ENCODE peak calls at places on chromosomes 6 and 20, in five cellular contexts. F is DMS79; X is stimulated activated CD4-positive, alpha-beta T cell treated with anti-CD3 and anti-CD28 coated beads, Interleukin-12 subunit alpha, Interleukin-12 subunit beta, amount 100 ng/mL, for 4 hours; H is AG20443; Z is NCI-H1105 treated with DMSO at 0.1 percent for 48 hours. E is an unnamed sample.

GRCh38 chr6:145887969-145888368 is 73.4 kb upstream of the FBXO30 start:
- DNase-seq in H (no peak), Z (no peak), X (peak; percentile 4), F (no peak), E (no peak)

GRCh38 chr20:10002871-10003270 is 31.9 kb upstream of the ANKEF1 start:
- DNase-seq in Z (no peak), X (no peak), F (no peak), H (no peak), E (no peak)

GRCh38 chr20:20024942-20025341 is 7.8 kb downstream of the NAA20 start:
- DNase-seq in Z (no peak), F (no peak), X (no peak), H (no peak), E (no peak)

GRCh38 chr6:147905721-147906120 is 397.2 kb downstream of the SAMD5 start:
- DNase-seq in X (no peak), H (no peak), Z (no peak), F (no peak), E (no peak)

GRCh38 chr20:50038574-50038991 is 55.8 kb downstream of the SNAI1 start:
- DNase-seq in X (no peak), H (no peak), F (no peak), Z (peak; percentile 79), E (peak; percentile 7)

GRCh38 chr6:411402-412145 is 20.0 kb downstream of the IRF4 start:
- DNase-seq in X (no peak), Z (peak; percentile 9), H (no peak), F (no peak), E (no peak)

GRCh38 chr6:169415179-169415578 is 161.5 kb upstream of the THBS2 start:
- DNase-seq in F (no peak), Z (no peak), H (no peak), X (no peak), E (no peak)

GRCh38 chr20:44074252-44075151 is 112.5 kb downstream of the JPH2 start:
- DNase-seq in X (no peak), H (no peak), Z (peak; percentile 62), F (peak; percentile 47), E (no peak)

GRCh38 chr6:39791850-39792500 is at the start of gene DAAM2:
- DNase-seq in X (no peak), H (peak; percentile 88), F (no peak), Z (peak; percentile 33), E (no peak)

GRCh38 chr6:42197574-42198362 is 3.0 kb upstream of the GUCA1B start:
- DNase-seq in F (no peak), Z (no peak), H (peak; percentile 61), X (no peak), E (no peak)

GRCh38 chr20:32820698-32821378 is 1.1 kb downstream of the MAPRE1 start:
- DNase-seq in X (no peak), F (no peak), Z (no peak), H (no peak), E (no peak)

GRCh38 chr6:35736293-35736894 is 438 bp upstream of the ARMC12 start:
- DNase-seq in H (peak; percentile 79), X (peak; percentile 82), F (peak; percentile 18), Z (peak; percentile 60), E (peak; percentile 50)

GRCh38 chr20:18611492-18611891 is 23.6 kb downstream of the DTD1 start:
- DNase-seq in Z (no peak), F (no peak), H (no peak), X (no peak), E (no peak)

GRCh38 chr6:141169419-141169818 is 963.3 kb upstream of the GJE1 start:
- DNase-seq in H (peak; percentile 51), X (no peak), Z (no peak), F (no peak), E (no peak)

GRCh38 chr20:36017034-36017951 is 48.9 kb downstream of the CNBD2 start:
- DNase-seq in X (no peak), H (peak; percentile 86), Z (no peak), F (no peak), E (no peak)

GRCh38 chr6:158867381-158868121 is 48.4 kb upstream of the EZR start:
- DNase-seq in X (no peak), Z (no peak), H (no peak), F (peak; percentile 6), E (no peak)

GRCh38 chr20:21528870-21529269 is 15.0 kb upstream of the NKX2-2 start:
- DNase-seq in H (no peak), X (no peak), F (no peak), Z (no peak), E (no peak)

E was measured in NCI-H748 treated with DMSO at 0.1 percent for 48 hours.